ENCODE peak calls at places on chromosomes 3 and 15, in nine cellular contexts. W is fibroblast of pulmonary artery; F is left cardiac atrium; G is astrocyte of the spinal cord; Z is ELR; X is NCI-H1417; K is stimulated activated CD8-positive, alpha-beta memory T cell treated with anti-CD3 and anti-CD28 coated beads, Interleukin-15, amount 100 ng/mL, for 48 hours; M is activated naive CD8-positive, alpha-beta T cell treated with anti-CD3 and anti-CD28 coated beads, Interleukin-2, amount 50 U/mL, for 16 hours; V is D721Med. C is an unnamed sample.

GRCh38 chr15:29938701-29939340 is 116.6 kb upstream of the TJP1 start:
- DNase-seq in W (no peak), F (no peak), G (no peak), Z (peak), X (no peak), K (no peak), M (no peak), V (no peak), C (no peak)

GRCh38 chr3:8848696-8849131 is 79.3 kb upstream of the OXTR start:
- DNase-seq in W (peak), F (no peak), G (peak), Z (peak), X (no peak), K (no peak), M (no peak), V (no peak), C (no peak)

GRCh38 chr3:11636372-11636760 is 7.3 kb downstream of the VGLL4 start:
- DNase-seq in W (no peak), F (no peak), G (no peak), Z (no peak), X (no peak), K (no peak), M (no peak), V (no peak), C (no peak)

GRCh38 chr15:75597667-75598341 is 18.7 kb upstream of the PTPN9 start:
- DNase-seq in W (peak), F (no peak), G (no peak), Z (peak), X (no peak), K (no peak), M (no peak), V (no peak), C (no peak)

GRCh38 chr15:31272558-31273257 is 53.9 kb upstream of the KLF13 start:
- DNase-seq in W (no peak), F (no peak), G (no peak), Z (no peak), X (peak), K (no peak), M (no peak), V (no peak), C (no peak)

GRCh38 chr3:52518723-52519444 is 14.8 kb downstream of the NT5DC2 start:
- DNase-seq in W (peak), F (peak), G (no peak), Z (no peak), X (no peak), K (no peak), M (no peak), V (no peak), C (peak)

GRCh38 chr3:170418422-170419300 is at the start of gene CLDN11:
- DNase-seq in W (no peak), F (peak), G (peak), Z (peak), X (peak), K (no peak), M (no peak), V (peak), C (peak)

GRCh38 chr15:100438570-100438969 is 90.2 kb downstream of the CERS3 start:
- DNase-seq in W (peak), F (peak), G (no peak), Z (peak), X (peak), K (peak), M (peak), V (no peak), C (peak)

GRCh38 chr3:101635954-101636798 is 40.8 kb downstream of the ZBTB11 start:
- DNase-seq in W (peak), F (peak), G (peak), Z (peak), X (no peak), K (peak), M (peak), V (peak), C (peak)

GRCh38 chr15:48437178-48437577 is 105.9 kb downstream of the DUT start:
- DNase-seq in W (peak), F (no peak), G (peak), Z (peak), X (no peak), K (no peak), M (no peak), V (no peak), C (no peak)

GRCh38 chr15:80228959-80229610 is 22.9 kb downstream of the CTXND1 start:
- DNase-seq in W (peak), F (no peak), G (peak), Z (peak), X (no peak), K (no peak), M (no peak), V (no peak), C (no peak)

GRCh38 chr3:115418583-115418982 is 204.7 kb upstream of the GAP43 start:
- DNase-seq in W (no peak), F (no peak), G (no peak), Z (no peak), X (peak), K (no peak), M (no peak), V (no peak), C (no peak)

GRCh38 chr15:69807752-69808151 is 290.0 kb downstream of the TLE3 start:
- DNase-seq in W (peak), F (no peak), G (peak), Z (peak), X (no peak), K (no peak), M (no peak), V (no peak), C (no peak)

GRCh38 chr3:152365766-152366593 is 97.3 kb downstream of the MBNL1 start:
- DNase-seq in W (peak), F (no peak), G (peak), Z (no peak), X (no peak), K (no peak), M (no peak), V (no peak), C (no peak)

GRCh38 chr3:187315872-187316271 is 24.3 kb upstream of the MASP1 start:
- DNase-seq in W (no peak), F (no peak), G (no peak), Z (peak), X (no peak), K (no peak), M (no peak), V (no peak), C (no peak)

GRCh38 chr15:36579792-36580431 is 486 bp downstream of the CDIN1 start:
- DNase-seq in W (no peak), F (no peak), G (no peak), Z (no peak), X (no peak), K (peak), M (no peak), V (no peak), C (no peak)

GRCh38 chr3:122893754-122894668 is 99.1 kb downstream of the SLC49A4 start:
- DNase-seq in W (no peak), F (no peak), G (no peak), Z (peak), X (no peak), K (no peak), M (no peak), V (no peak), C (peak)

GRCh38 chr3:113614402-113614801 is 82.0 kb downstream of the USF3 start:
- DNase-seq in W (peak), F (no peak), G (no peak), Z (no peak), X (no peak), K (no peak), M (no peak), V (no peak), C (no peak)

GRCh38 chr3:130816873-130817445 is 70.3 kb upstream of the PIK3R4 start:
- DNase-seq in W (no peak), F (no peak), G (no peak), Z (no peak), X (no peak), K (no peak), M (no peak), V (no peak), C (no peak)

GRCh38 chr3:39114456-39114855 is 7.0 kb downstream of the TTC21A start:
- DNase-seq in W (no peak), F (no peak), G (no peak), Z (no peak), X (no peak), K (no peak), M (no peak), V (no peak), C (no peak)

GRCh38 chr15:68646156-68646555 is 67.4 kb downstream of the CORO2B start:
- DNase-seq in W (no peak), F (no peak), G (no peak), Z (no peak), X (no peak), K (no peak), M (no peak), V (no peak), C (peak)

GRCh38 chr3:65582012-65582717 is 456.6 kb downstream of the MAGI1 start:
- DNase-seq in W (no peak), F (no peak), G (no peak), Z (peak), X (no peak), K (no peak), M (no peak), V (no peak), C (no peak)

GRCh38 chr3:169946336-169946735 is 20.3 kb upstream of the SEC62 start:
- DNase-seq in W (no peak), F (no peak), G (no peak), Z (no peak), X (no peak), K (no peak), M (no peak), V (no peak), C (no peak)

GRCh38 chr3:94176886-94177285 is 114.0 kb downstream of the NSUN3 start:
- DNase-seq in W (peak), F (no peak), G (no peak), Z (peak), X (no peak), K (no peak), M (no peak), V (no peak), C (no peak)

GRCh38 chr3:4515896-4516295 is 22.7 kb downstream of the ITPR1 start:
- DNase-seq in W (no peak), F (no peak), G (no peak), Z (no peak), X (no peak), K (no peak), M (no peak), V (no peak), C (no peak)

GRCh38 chr3:59388555-59389280 is 338.9 kb upstream of the CFAP20DC start:
- DNase-seq in W (no peak), F (no peak), G (no peak), Z (no peak), X (no peak), K (no peak), M (no peak), V (no peak), C (no peak)

GRCh38 chr15:56460046-56460445 is 4.9 kb downstream of the MNS1 start:
- DNase-seq in W (no peak), F (no peak), G (no peak), Z (no peak), X (no peak), K (no peak), M (no peak), V (no peak), C (no peak)

GRCh38 chr3:190074817-190075216 is 45.9 kb downstream of the P3H2 start:
- DNase-seq in W (no peak), F (no peak), G (no peak), Z (no peak), X (no peak), K (no peak), M (no peak), V (no peak), C (no peak)

GRCh38 chr15:40360015-40360414 is 2.0 kb downstream of the DISP2 start:
- DNase-seq in W (no peak), F (no peak), G (no peak), Z (no peak), X (no peak), K (no peak), M (no peak), V (no peak), C (no peak)

GRCh38 chr3:56800373-56801150 is 1.2 kb downstream of the ARHGEF3 start:
- DNase-seq in W (no peak), F (no peak), G (no peak), Z (no peak), X (peak), K (peak), M (peak), V (no peak), C (no peak)

GRCh38 chr3:177201707-177202397 is 4.6 kb upstream of the TBL1XR1 start:
- DNase-seq in W (no peak), F (no peak), G (peak), Z (peak), X (no peak), K (peak), M (peak), V (no peak), C (no peak)

GRCh38 chr3:38828681-38829080 is 12.7 kb upstream of the SCN10A start:
- DNase-seq in W (no peak), F (no peak), G (no peak), Z (no peak), X (no peak), K (no peak), M (no peak), V (no peak), C (no peak)

GRCh38 chr15:41160639-41161315 is 44.7 kb upstream of the INO80 start:
- DNase-seq in W (peak), F (no peak), G (no peak), Z (peak), X (no peak), K (no peak), M (no peak), V (no peak), C (no peak)